ENCODE peak calls at places on chromosomes 4 and X, in nine cellular contexts. One of them, this sample, is unnamed.

GRCh38 chrX:106950381-106950780 is 30.2 kb downstream of the CLDN2 start:
- DNase-seq in IMR-90: no peak
- DNase-seq in cardiac muscle cell: no peak
- DNase-seq in glutamatergic neuron: no peak
- DNase-seq in T-helper 2 cell: no peak
- DNase-seq in left ventricle myocardium superior: no peak
- DNase-seq in sciatic nerve: no peak
- DNase-seq in ACHN: no peak
- DNase-seq in WTC11: no peak
- DNase-seq in this sample: peak

GRCh38 chrX:123830309-123830708 is 29.5 kb upstream of the XIAP start:
- DNase-seq in IMR-90: no peak
- DNase-seq in cardiac muscle cell: peak
- DNase-seq in glutamatergic neuron: no peak
- DNase-seq in T-helper 2 cell: no peak
- DNase-seq in left ventricle myocardium superior: no peak
- DNase-seq in sciatic nerve: no peak
- DNase-seq in ACHN: peak
- DNase-seq in WTC11: no peak
- DNase-seq in this sample: no peak

GRCh38 chr4:145609494-145610427 is 9.4 kb upstream of the MMAA start:
- DNase-seq in IMR-90: peak
- DNase-seq in cardiac muscle cell: peak
- DNase-seq in glutamatergic neuron: peak
- DNase-seq in T-helper 2 cell: peak
- DNase-seq in left ventricle myocardium superior: no peak
- DNase-seq in sciatic nerve: peak
- DNase-seq in ACHN: peak
- DNase-seq in WTC11: peak
- DNase-seq in this sample: peak

GRCh38 chrX:154596290-154596929 is 11.5 kb downstream of the CTAG1A start:
- DNase-seq in IMR-90: peak
- DNase-seq in cardiac muscle cell: peak
- DNase-seq in glutamatergic neuron: no peak
- DNase-seq in T-helper 2 cell: peak
- DNase-seq in left ventricle myocardium superior: no peak
- DNase-seq in sciatic nerve: no peak
- DNase-seq in ACHN: peak
- DNase-seq in WTC11: peak
- DNase-seq in this sample: no peak

GRCh38 chr4:156783963-156784362 is 187.6 kb downstream of the PDGFC start:
- DNase-seq in IMR-90: no peak
- DNase-seq in cardiac muscle cell: no peak
- DNase-seq in glutamatergic neuron: no peak
- DNase-seq in T-helper 2 cell: no peak
- DNase-seq in left ventricle myocardium superior: no peak
- DNase-seq in sciatic nerve: no peak
- DNase-seq in ACHN: no peak
- DNase-seq in WTC11: no peak
- DNase-seq in this sample: no peak

GRCh38 chrX:19697416-19697815 is 182.1 kb upstream of the MAP3K15 start:
- DNase-seq in IMR-90: peak
- DNase-seq in cardiac muscle cell: no peak
- DNase-seq in glutamatergic neuron: no peak
- DNase-seq in T-helper 2 cell: no peak
- DNase-seq in left ventricle myocardium superior: no peak
- DNase-seq in sciatic nerve: no peak
- DNase-seq in ACHN: no peak
- DNase-seq in WTC11: no peak
- DNase-seq in this sample: no peak

GRCh38 chrX:67612231-67612630 is 68.4 kb downstream of the AR start:
- DNase-seq in IMR-90: peak
- DNase-seq in cardiac muscle cell: no peak
- DNase-seq in glutamatergic neuron: no peak
- DNase-seq in T-helper 2 cell: no peak
- DNase-seq in left ventricle myocardium superior: no peak
- DNase-seq in sciatic nerve: no peak
- DNase-seq in ACHN: no peak
- DNase-seq in WTC11: no peak
- DNase-seq in this sample: no peak

GRCh38 chr4:120443111-120443510 is 376.5 kb upstream of the MAD2L1 start:
- DNase-seq in IMR-90: no peak
- DNase-seq in cardiac muscle cell: no peak
- DNase-seq in glutamatergic neuron: no peak
- DNase-seq in T-helper 2 cell: no peak
- DNase-seq in left ventricle myocardium superior: no peak
- DNase-seq in sciatic nerve: no peak
- DNase-seq in ACHN: no peak
- DNase-seq in WTC11: no peak
- DNase-seq in this sample: no peak

GRCh38 chrX:87572911-87573310 is 55.3 kb downstream of the KLHL4 start:
- DNase-seq in IMR-90: no peak
- DNase-seq in cardiac muscle cell: peak
- DNase-seq in glutamatergic neuron: no peak
- DNase-seq in T-helper 2 cell: no peak
- DNase-seq in left ventricle myocardium superior: no peak
- DNase-seq in sciatic nerve: no peak
- DNase-seq in ACHN: no peak
- DNase-seq in WTC11: no peak
- DNase-seq in this sample: no peak

GRCh38 chrX:151724563-151725337 is 8.9 kb downstream of the FATE1 start:
- DNase-seq in IMR-90: no peak
- DNase-seq in cardiac muscle cell: no peak
- DNase-seq in glutamatergic neuron: no peak
- DNase-seq in T-helper 2 cell: no peak
- DNase-seq in left ventricle myocardium superior: no peak
- DNase-seq in sciatic nerve: peak
- DNase-seq in ACHN: no peak
- DNase-seq in WTC11: no peak
- DNase-seq in this sample: no peak

GRCh38 chrX:153744210-153745066 is 19.6 kb upstream of the PLXNB3 start:
- DNase-seq in IMR-90: no peak
- DNase-seq in cardiac muscle cell: no peak
- DNase-seq in glutamatergic neuron: no peak
- DNase-seq in T-helper 2 cell: no peak
- DNase-seq in left ventricle myocardium superior: peak
- DNase-seq in sciatic nerve: no peak
- DNase-seq in ACHN: no peak
- DNase-seq in WTC11: peak
- DNase-seq in this sample: no peak

GRCh38 chr4:139316733-139317132 is 14.5 kb upstream of the NDUFC1 start:
- DNase-seq in IMR-90: no peak
- DNase-seq in cardiac muscle cell: no peak
- DNase-seq in glutamatergic neuron: no peak
- DNase-seq in T-helper 2 cell: no peak
- DNase-seq in left ventricle myocardium superior: no peak
- DNase-seq in sciatic nerve: no peak
- DNase-seq in ACHN: no peak
- DNase-seq in WTC11: no peak
- DNase-seq in this sample: no peak

GRCh38 chr4:144174401-144175067 is 34.0 kb upstream of the GYPA start:
- DNase-seq in IMR-90: peak
- DNase-seq in cardiac muscle cell: peak
- DNase-seq in glutamatergic neuron: no peak
- DNase-seq in T-helper 2 cell: peak
- DNase-seq in left ventricle myocardium superior: no peak
- DNase-seq in sciatic nerve: no peak
- DNase-seq in ACHN: peak
- DNase-seq in WTC11: no peak
- DNase-seq in this sample: peak

GRCh38 chrX:12949205-12949926 is 25.5 kb upstream of the TMSB4X start:
- DNase-seq in IMR-90: peak
- DNase-seq in cardiac muscle cell: peak
- DNase-seq in glutamatergic neuron: no peak
- DNase-seq in T-helper 2 cell: no peak
- DNase-seq in left ventricle myocardium superior: no peak
- DNase-seq in sciatic nerve: no peak
- DNase-seq in ACHN: no peak
- DNase-seq in WTC11: no peak
- DNase-seq in this sample: no peak

GRCh38 chr4:8189551-8190466 is 9.3 kb upstream of the SH3TC1 start:
- DNase-seq in IMR-90: no peak
- DNase-seq in cardiac muscle cell: no peak
- DNase-seq in glutamatergic neuron: peak
- DNase-seq in T-helper 2 cell: no peak
- DNase-seq in left ventricle myocardium superior: no peak
- DNase-seq in sciatic nerve: no peak
- DNase-seq in ACHN: no peak
- DNase-seq in WTC11: no peak
- DNase-seq in this sample: no peak

GRCh38 chr4:3856604-3857204 is 90.5 kb downstream of the ADRA2C start:
- DNase-seq in IMR-90: no peak
- DNase-seq in cardiac muscle cell: no peak
- DNase-seq in glutamatergic neuron: no peak
- DNase-seq in T-helper 2 cell: no peak
- DNase-seq in left ventricle myocardium superior: no peak
- DNase-seq in sciatic nerve: no peak
- DNase-seq in ACHN: no peak
- DNase-seq in WTC11: no peak
- DNase-seq in this sample: no peak

GRCh38 chr4:181957088-181957487 is 286.1 kb upstream of the TENM3 start:
- DNase-seq in IMR-90: peak
- DNase-seq in cardiac muscle cell: peak
- DNase-seq in glutamatergic neuron: no peak
- DNase-seq in T-helper 2 cell: no peak
- DNase-seq in left ventricle myocardium superior: no peak
- DNase-seq in sciatic nerve: no peak
- DNase-seq in ACHN: no peak
- DNase-seq in WTC11: no peak
- DNase-seq in this sample: peak

GRCh38 chr4:110361921-110362320 is 114.0 kb upstream of the ENPEP start:
- DNase-seq in IMR-90: no peak
- DNase-seq in cardiac muscle cell: peak
- DNase-seq in glutamatergic neuron: no peak
- DNase-seq in T-helper 2 cell: no peak
- DNase-seq in left ventricle myocardium superior: no peak
- DNase-seq in sciatic nerve: no peak
- DNase-seq in ACHN: peak
- DNase-seq in WTC11: no peak
- DNase-seq in this sample: no peak

GRCh38 chr4:5998333-5998936 is 19.8 kb downstream of the C4orf50 start:
- DNase-seq in IMR-90: peak
- DNase-seq in cardiac muscle cell: peak
- DNase-seq in glutamatergic neuron: peak
- DNase-seq in T-helper 2 cell: peak
- DNase-seq in left ventricle myocardium superior: peak
- DNase-seq in sciatic nerve: peak
- DNase-seq in ACHN: peak
- DNase-seq in WTC11: peak
- DNase-seq in this sample: peak

GRCh38 chr4:15396157-15396800 is 31.6 kb upstream of the C1QTNF7 start:
- DNase-seq in IMR-90: peak
- DNase-seq in cardiac muscle cell: peak
- DNase-seq in glutamatergic neuron: peak
- DNase-seq in T-helper 2 cell: peak
- DNase-seq in left ventricle myocardium superior: peak
- DNase-seq in sciatic nerve: no peak
- DNase-seq in ACHN: peak
- DNase-seq in WTC11: peak
- DNase-seq in this sample: no peak

GRCh38 chr4:1045193-1045594 is 33.8 kb downstream of the FGFRL1 start:
- DNase-seq in IMR-90: no peak
- DNase-seq in cardiac muscle cell: no peak
- DNase-seq in glutamatergic neuron: no peak
- DNase-seq in T-helper 2 cell: no peak
- DNase-seq in left ventricle myocardium superior: peak
- DNase-seq in sciatic nerve: peak
- DNase-seq in ACHN: no peak
- DNase-seq in WTC11: no peak
- DNase-seq in this sample: no peak

GRCh38 chr4:40446785-40447184 is 111.7 kb downstream of the CHRNA9 start:
- DNase-seq in IMR-90: peak
- DNase-seq in cardiac muscle cell: no peak
- DNase-seq in glutamatergic neuron: no peak
- DNase-seq in T-helper 2 cell: no peak
- DNase-seq in left ventricle myocardium superior: no peak
- DNase-seq in sciatic nerve: no peak
- DNase-seq in ACHN: no peak
- DNase-seq in WTC11: no peak
- DNase-seq in this sample: no peak

GRCh38 chr4:108171541-108172230 is 3.0 kb upstream of the LEF1 start:
- DNase-seq in IMR-90: no peak
- DNase-seq in cardiac muscle cell: no peak
- DNase-seq in glutamatergic neuron: peak
- DNase-seq in T-helper 2 cell: peak
- DNase-seq in left ventricle myocardium superior: no peak
- DNase-seq in sciatic nerve: peak
- DNase-seq in ACHN: no peak
- DNase-seq in WTC11: peak
- DNase-seq in this sample: no peak

GRCh38 chrX:3712870-3713224 is 602 bp downstream of the PRKX start:
- DNase-seq in IMR-90: no peak
- DNase-seq in cardiac muscle cell: no peak
- DNase-seq in glutamatergic neuron: no peak
- DNase-seq in T-helper 2 cell: no peak
- DNase-seq in left ventricle myocardium superior: no peak
- DNase-seq in sciatic nerve: peak
- DNase-seq in ACHN: no peak
- DNase-seq in WTC11: peak
- DNase-seq in this sample: no peak

GRCh38 chr4:1752284-1753041 is 31.1 kb downstream of the TACC3 start:
- DNase-seq in IMR-90: peak
- DNase-seq in cardiac muscle cell: peak
- DNase-seq in glutamatergic neuron: no peak
- DNase-seq in T-helper 2 cell: peak
- DNase-seq in left ventricle myocardium superior: no peak
- DNase-seq in sciatic nerve: no peak
- DNase-seq in ACHN: no peak
- DNase-seq in WTC11: no peak
- DNase-seq in this sample: no peak

GRCh38 chr4:112138538-112138937 is 6.7 kb upstream of the FAM241A start:
- DNase-seq in IMR-90: no peak
- DNase-seq in cardiac muscle cell: no peak
- DNase-seq in glutamatergic neuron: no peak
- DNase-seq in T-helper 2 cell: no peak
- DNase-seq in left ventricle myocardium superior: no peak
- DNase-seq in sciatic nerve: no peak
- DNase-seq in ACHN: no peak
- DNase-seq in WTC11: no peak
- DNase-seq in this sample: no peak

GRCh38 chrX:30141966-30142365 is 73.4 kb upstream of the MAGEB2 start:
- DNase-seq in IMR-90: peak
- DNase-seq in cardiac muscle cell: peak
- DNase-seq in glutamatergic neuron: no peak
- DNase-seq in T-helper 2 cell: peak
- DNase-seq in left ventricle myocardium superior: no peak
- DNase-seq in sciatic nerve: no peak
- DNase-seq in ACHN: peak
- DNase-seq in WTC11: peak
- DNase-seq in this sample: peak

GRCh38 chr4:139735381-139736256 is 70.0 kb downstream of the MGST2 start:
- DNase-seq in IMR-90: no peak
- DNase-seq in cardiac muscle cell: peak
- DNase-seq in glutamatergic neuron: peak
- DNase-seq in T-helper 2 cell: no peak
- DNase-seq in left ventricle myocardium superior: peak
- DNase-seq in sciatic nerve: peak
- DNase-seq in ACHN: no peak
- DNase-seq in WTC11: peak
- DNase-seq in this sample: peak

GRCh38 chr4:187732524-187732923 is 263.0 kb upstream of the ZFP42 start:
- DNase-seq in IMR-90: peak
- DNase-seq in cardiac muscle cell: no peak
- DNase-seq in glutamatergic neuron: no peak
- DNase-seq in T-helper 2 cell: no peak
- DNase-seq in left ventricle myocardium superior: no peak
- DNase-seq in sciatic nerve: no peak
- DNase-seq in ACHN: no peak
- DNase-seq in WTC11: no peak
- DNase-seq in this sample: no peak

GRCh38 chrX:44223150-44223549 is 120.3 kb downstream of the EFHC2 start:
- DNase-seq in IMR-90: peak
- DNase-seq in cardiac muscle cell: peak
- DNase-seq in glutamatergic neuron: no peak
- DNase-seq in T-helper 2 cell: no peak
- DNase-seq in left ventricle myocardium superior: no peak
- DNase-seq in sciatic nerve: no peak
- DNase-seq in ACHN: peak
- DNase-seq in WTC11: no peak
- DNase-seq in this sample: no peak

GRCh38 chr4:94390804-94391410 is 48.3 kb upstream of the HPGDS start:
- DNase-seq in IMR-90: peak
- DNase-seq in cardiac muscle cell: peak
- DNase-seq in glutamatergic neuron: no peak
- DNase-seq in T-helper 2 cell: peak
- DNase-seq in left ventricle myocardium superior: no peak
- DNase-seq in sciatic nerve: no peak
- DNase-seq in ACHN: peak
- DNase-seq in WTC11: no peak
- DNase-seq in this sample: no peak